ENCODE peak calls at places on chromosomes 6 and 20, in six cellular contexts. Y is fibroblast of pulmonary artery; Z is stimulated activated CD4-positive, alpha-beta T cell treated with anti-CD3 and anti-CD28 coated beads, Interleukin-1b, Interleukin-23, amount 100 ng/mL, for 4 hours; A is ACHN; F is left lung; H is T follicular helper cell. C is an unnamed sample.

GRCh38 chr6:14743465-14744211 is 502.2 kb upstream of the JARID2 start:
- DNase-seq in Y (peak), Z (peak), A (peak), F (peak), H (no peak), C (peak)

GRCh38 chr6:42093582-42094329 is 43.4 kb downstream of the TAF8 start:
- DNase-seq in Y (no peak), Z (no peak), A (no peak), F (peak), H (no peak), C (no peak)

GRCh38 chr6:89777455-89777854 is 42.1 kb downstream of the MDN1 start:
- DNase-seq in Y (no peak), Z (no peak), A (no peak), F (no peak), H (no peak), C (no peak)

GRCh38 chr6:149560736-149561135 is 5.4 kb upstream of the GINM1 start:
- DNase-seq in Y (peak), Z (no peak), A (peak), F (no peak), H (no peak), C (peak)

GRCh38 chr20:17557675-17558006 is 12.2 kb upstream of the DSTN start:
- DNase-seq in Y (peak), Z (no peak), A (peak), F (no peak), H (no peak), C (peak)

GRCh38 chr6:74167951-74168350 is 471.9 kb downstream of the CD109 start:
- DNase-seq in Y (peak), Z (no peak), A (no peak), F (no peak), H (no peak), C (peak)

GRCh38 chr20:53929974-53930650 is 140.3 kb downstream of the BCAS1 start:
- DNase-seq in Y (no peak), Z (no peak), A (no peak), F (no peak), H (no peak), C (no peak)

GRCh38 chr6:13142611-13143010 is 185.7 kb downstream of the TBC1D7 start:
- DNase-seq in Y (no peak), Z (no peak), A (no peak), F (no peak), H (no peak), C (no peak)

GRCh38 chr20:6680441-6680840 is 87.0 kb upstream of the BMP2 start:
- DNase-seq in Y (no peak), Z (no peak), A (no peak), F (no peak), H (no peak), C (no peak)

GRCh38 chr20:19027971-19028370 is 184.5 kb upstream of the SLC24A3 start:
- DNase-seq in Y (no peak), Z (no peak), A (no peak), F (no peak), H (no peak), C (no peak)

GRCh38 chr20:61951695-61952533 is 113.8 kb downstream of the TAF4 start:
- DNase-seq in Y (no peak), Z (no peak), A (no peak), F (peak), H (no peak), C (peak)

GRCh38 chr20:50874111-50874757 is 57.0 kb downstream of the ADNP start:
- DNase-seq in Y (no peak), Z (no peak), A (no peak), F (no peak), H (no peak), C (no peak)

GRCh38 chr6:5094327-5094726 is 9.2 kb downstream of the PPP1R3G start:
- DNase-seq in Y (peak), Z (no peak), A (peak), F (no peak), H (no peak), C (peak)

GRCh38 chr6:136616527-136616926 is 66.3 kb upstream of the MAP7 start:
- DNase-seq in Y (no peak), Z (no peak), A (no peak), F (no peak), H (no peak), C (no peak)

GRCh38 chr6:109715616-109716015 is 24.5 kb downstream of the FIG4 start:
- DNase-seq in Y (no peak), Z (no peak), A (no peak), F (no peak), H (no peak), C (peak)